ENCODE peak calls at places on chromosomes 1 and 21, in four cellular contexts. E is cardiac fibroblast; Q is central memory CD8-positive, alpha-beta T cell; R is stimulated activated CD4-positive, alpha-beta T cell treated with anti-CD3 and anti-CD28 coated beads, Interleukin-15, amount 100 ng/mL, for 24 hours. X is an unnamed sample.

GRCh38 chr1:84669831-84670230 is 20.4 kb downstream of the SSX2IP start:
- DNase-seq in E (peak; percentile 73), Q (no peak), R (no peak), X (no peak)

GRCh38 chr21:45615145-45615711 is 28.3 kb upstream of the PCBP3 start:
- DNase-seq in E (peak; percentile 34), Q (peak; percentile 87), R (peak; percentile 86), X (no peak)

GRCh38 chr1:23763040-23763577 is 15.1 kb upstream of the PITHD1 start:
- DNase-seq in E (no peak), Q (no peak), R (no peak), X (no peak)

GRCh38 chr1:203691454-203691853 is 64.8 kb downstream of the ATP2B4 start:
- DNase-seq in E (no peak), Q (no peak), R (no peak), X (no peak)

GRCh38 chr1:36553591-36554417 is 71.1 kb upstream of the CSF3R start:
- DNase-seq in E (peak; percentile 64), Q (peak; percentile 35), R (peak; percentile 84), X (peak; percentile 75)

GRCh38 chr1:18309552-18310155 is 171.1 kb upstream of the KLHDC7A start:
- DNase-seq in E (no peak), Q (no peak), R (no peak), X (no peak)

GRCh38 chr1:169148472-169149252 is 42.2 kb downstream of the ATP1B1 start:
- DNase-seq in E (no peak), Q (no peak), R (no peak), X (no peak)

GRCh38 chr1:169060906-169061683 is 45.4 kb upstream of the ATP1B1 start:
- DNase-seq in E (no peak), Q (no peak), R (no peak), X (no peak)

GRCh38 chr1:18072066-18072465 is 35.5 kb upstream of the IGSF21 start:
- DNase-seq in E (no peak), Q (no peak), R (no peak), X (peak; percentile 53)

GRCh38 chr1:172653015-172653709 is 5.7 kb upstream of the FASLG start:
- DNase-seq in E (peak; percentile 81), Q (no peak), R (no peak), X (no peak)

GRCh38 chr1:201348211-201348566 is 29.3 kb downstream of the TNNT2 start:
- DNase-seq in E (peak; percentile 65), Q (no peak), R (peak; percentile 46), X (no peak)

GRCh38 chr1:61282387-61282786 is 200.0 kb downstream of the NFIA start:
- DNase-seq in E (peak; percentile 43), Q (no peak), R (no peak), X (peak; percentile 41)

GRCh38 chr1:69073176-69073575 is 494.5 kb upstream of the LRRC7 start:
- DNase-seq in E (no peak), Q (no peak), R (no peak), X (no peak)

GRCh38 chr21:43368685-43369084 is 58.2 kb downstream of the SIK1 start:
- DNase-seq in E (no peak), Q (no peak), R (no peak), X (no peak)

GRCh38 chr21:42319851-42320602 is 4.8 kb upstream of the TFF3 start:
- DNase-seq in E (no peak), Q (no peak), R (no peak), X (no peak)

GRCh38 chr1:15956150-15956549 is 19.8 kb downstream of the ZBTB17 start:
- DNase-seq in E (peak; percentile 63), Q (no peak), R (no peak), X (no peak)

GRCh38 chr1:178536844-178537371 is 24.0 kb downstream of the TEX35 start:
- DNase-seq in E (peak; percentile 96), Q (no peak), R (no peak), X (peak; percentile 71)

GRCh38 chr1:1371354-1371740 is 3.7 kb downstream of the AURKAIP1 start:
- DNase-seq in E (no peak), Q (peak; percentile 84), R (peak; percentile 42), X (no peak)

GRCh38 chr1:1921901-1922753 is 3.0 kb upstream of the TMEM52 start:
- DNase-seq in E (no peak), Q (no peak), R (no peak), X (no peak)

GRCh38 chr1:45348020-45348419 is 7.8 kb upstream of the MUTYH start:
- DNase-seq in E (peak; percentile 41), Q (no peak), R (no peak), X (no peak)

GRCh38 chr1:223074901-223075300 is 68.1 kb downstream of the TLR5 start:
- DNase-seq in E (no peak), Q (no peak), R (no peak), X (no peak)

GRCh38 chr1:46077669-46078068 is 54.8 kb downstream of the PIK3R3 start:
- DNase-seq in E (no peak), Q (no peak), R (no peak), X (no peak)

GRCh38 chr1:151106891-151107290 is 36.3 kb downstream of the GABPB2 start:
- DNase-seq in E (peak; percentile 57), Q (no peak), R (no peak), X (no peak)

GRCh38 chr21:43921979-43922945 is 57.2 kb downstream of the AGPAT3 start:
- DNase-seq in E (peak; percentile 57), Q (peak; percentile 24), R (peak; percentile 75), X (peak; percentile 73)

GRCh38 chr1:1354271-1355247 is 3.8 kb downstream of the MXRA8 start:
- DNase-seq in E (no peak), Q (no peak), R (no peak), X (peak; percentile 6)

GRCh38 chr21:31670065-31670464 is 10.6 kb downstream of the SOD1 start:
- DNase-seq in E (no peak), Q (no peak), R (no peak), X (no peak)

GRCh38 chr21:34553199-34553952 is 41.4 kb upstream of the KCNE1 start:
- DNase-seq in E (peak; percentile 74), Q (no peak), R (no peak), X (no peak)

GRCh38 chr1:21955474-21956281 is 18.6 kb upstream of the HSPG2 start:
- DNase-seq in E (no peak), Q (no peak), R (no peak), X (no peak)

GRCh38 chr21:45108808-45109800 is 34.7 kb downstream of the ADARB1 start:
- DNase-seq in E (no peak), Q (no peak), R (peak; percentile 28), X (no peak)

GRCh38 chr1:74689800-74690696 is 16.5 kb upstream of the ERICH3 start:
- DNase-seq in E (peak; percentile 75), Q (peak; percentile 11), R (peak; percentile 39), X (peak; percentile 41)

GRCh38 chr1:234149217-234149616 is 224.0 kb upstream of the COA6 start:
- DNase-seq in E (peak; percentile 18), Q (no peak), R (no peak), X (no peak)

GRCh38 chr1:5746611-5747427 is 245.4 kb downstream of the NPHP4 start:
- DNase-seq in E (no peak), Q (no peak), R (no peak), X (no peak)

GRCh38 chr1:1922782-1923680 is 4.0 kb upstream of the TMEM52 start:
- DNase-seq in E (no peak), Q (no peak), R (no peak), X (no peak)